ENCODE peak calls at places on chromosomes 3 and 15, in eight cellular contexts. One of them, this sample, is unnamed.

GRCh38 chr3:94862703-94863102 is 799.8 kb downstream of the NSUN3 start:
- DNase-seq in GM23338: peak; percentile 63
- DNase-seq in hepatocyte: peak; percentile 54
- DNase-seq in PC-3: peak; percentile 59
- DNase-seq in neural progenitor cell: peak; percentile 47
- DNase-seq in HCT116: no peak
- DNase-seq in GM23248: peak; percentile 16
- DNase-seq in MM.1S: peak; percentile 64
- DNase-seq in this sample: peak; percentile 27

GRCh38 chr3:49805884-49806701 is 3.0 kb downstream of the INKA1 start:
- DNase-seq in hepatocyte: peak; percentile 82
- DNase-seq in neural progenitor cell: no peak
- DNase-seq in HCT116: no peak
- DNase-seq in PC-3: no peak
- DNase-seq in GM23248: no peak
- DNase-seq in GM23338: peak; percentile 83
- DNase-seq in MM.1S: no peak
- DNase-seq in this sample: peak; percentile 67

GRCh38 chr15:45157056-45157455 is 27.3 kb downstream of the DUOX1 start:
- DNase-seq in PC-3: no peak
- DNase-seq in hepatocyte: no peak
- DNase-seq in MM.1S: no peak
- DNase-seq in GM23248: peak; percentile 96
- DNase-seq in GM23338: no peak
- DNase-seq in HCT116: no peak
- DNase-seq in neural progenitor cell: no peak
- DNase-seq in this sample: no peak

GRCh38 chr3:146469206-146470017 is at the start of gene PLSCR2:
- DNase-seq in HCT116: no peak
- DNase-seq in GM23248: peak; percentile 30
- DNase-seq in PC-3: peak; percentile 69
- DNase-seq in hepatocyte: peak; percentile 74
- DNase-seq in GM23338: peak; percentile 91
- DNase-seq in neural progenitor cell: peak; percentile 27
- DNase-seq in MM.1S: peak; percentile 72
- DNase-seq in this sample: peak; percentile 40

GRCh38 chr3:58388550-58389061 is 45.0 kb downstream of the PDHB start:
- DNase-seq in hepatocyte: peak; percentile 44
- DNase-seq in GM23248: peak; percentile 84
- DNase-seq in GM23338: peak; percentile 34
- DNase-seq in neural progenitor cell: peak; percentile 26
- DNase-seq in HCT116: no peak
- DNase-seq in PC-3: peak; percentile 79
- DNase-seq in MM.1S: no peak
- DNase-seq in this sample: peak; percentile 47

GRCh38 chr3:13608969-13609725 is 60.2 kb downstream of the FBLN2 start:
- DNase-seq in neural progenitor cell: no peak
- DNase-seq in PC-3: no peak
- DNase-seq in hepatocyte: no peak
- DNase-seq in MM.1S: no peak
- DNase-seq in GM23338: no peak
- DNase-seq in HCT116: no peak
- DNase-seq in GM23248: no peak
- DNase-seq in this sample: no peak

GRCh38 chr3:16060945-16061344 is 113.5 kb upstream of the GALNT15 start:
- DNase-seq in HCT116: no peak
- DNase-seq in MM.1S: no peak
- DNase-seq in hepatocyte: peak; percentile 35
- DNase-seq in GM23248: peak; percentile 96
- DNase-seq in GM23338: no peak
- DNase-seq in PC-3: peak; percentile 69
- DNase-seq in neural progenitor cell: no peak
- DNase-seq in this sample: no peak

GRCh38 chr15:85890620-85890980 is 95.9 kb upstream of the KLHL25 start:
- DNase-seq in PC-3: no peak
- DNase-seq in HCT116: no peak
- DNase-seq in MM.1S: no peak
- DNase-seq in hepatocyte: no peak
- DNase-seq in neural progenitor cell: no peak
- DNase-seq in GM23338: no peak
- DNase-seq in GM23248: no peak
- DNase-seq in this sample: no peak

GRCh38 chr15:60214201-60214600 is 183.6 kb downstream of the ANXA2 start:
- DNase-seq in HCT116: no peak
- DNase-seq in neural progenitor cell: no peak
- DNase-seq in hepatocyte: no peak
- DNase-seq in MM.1S: no peak
- DNase-seq in GM23248: no peak
- DNase-seq in PC-3: no peak
- DNase-seq in GM23338: no peak
- DNase-seq in this sample: no peak

GRCh38 chr3:139824864-139825263 is 110.1 kb upstream of the CLSTN2 start:
- DNase-seq in GM23248: no peak
- DNase-seq in PC-3: no peak
- DNase-seq in neural progenitor cell: no peak
- DNase-seq in HCT116: no peak
- DNase-seq in hepatocyte: no peak
- DNase-seq in GM23338: no peak
- DNase-seq in MM.1S: no peak
- DNase-seq in this sample: no peak

GRCh38 chr15:68844856-68845550 is 24.3 kb upstream of the ANP32A start:
- DNase-seq in neural progenitor cell: no peak
- DNase-seq in GM23338: no peak
- DNase-seq in MM.1S: peak; percentile 58
- DNase-seq in GM23248: no peak
- DNase-seq in HCT116: no peak
- DNase-seq in hepatocyte: no peak
- DNase-seq in PC-3: no peak
- DNase-seq in this sample: no peak

GRCh38 chr3:155701882-155702465 is 42.9 kb downstream of the PLCH1 start:
- DNase-seq in GM23338: peak; percentile 90
- DNase-seq in MM.1S: peak; percentile 79
- DNase-seq in hepatocyte: peak; percentile 84
- DNase-seq in GM23248: peak; percentile 76
- DNase-seq in neural progenitor cell: peak; percentile 82
- DNase-seq in HCT116: peak; percentile 31
- DNase-seq in PC-3: peak; percentile 90
- DNase-seq in this sample: peak; percentile 43

GRCh38 chr3:62718515-62719320 is 156.5 kb downstream of the CADPS start:
- DNase-seq in PC-3: no peak
- DNase-seq in neural progenitor cell: no peak
- DNase-seq in GM23248: peak; percentile 67
- DNase-seq in MM.1S: no peak
- DNase-seq in GM23338: no peak
- DNase-seq in hepatocyte: no peak
- DNase-seq in HCT116: no peak
- DNase-seq in this sample: no peak

GRCh38 chr3:153245661-153246060 is 83.6 kb downstream of the RAP2B start:
- DNase-seq in PC-3: no peak
- DNase-seq in GM23248: peak; percentile 41
- DNase-seq in hepatocyte: no peak
- DNase-seq in neural progenitor cell: no peak
- DNase-seq in MM.1S: no peak
- DNase-seq in GM23338: no peak
- DNase-seq in HCT116: no peak
- DNase-seq in this sample: no peak

GRCh38 chr15:70264014-70264492 is 166.3 kb upstream of the TLE3 start:
- DNase-seq in GM23248: peak; percentile 57
- DNase-seq in PC-3: no peak
- DNase-seq in GM23338: peak; percentile 29
- DNase-seq in neural progenitor cell: peak; percentile 68
- DNase-seq in HCT116: no peak
- DNase-seq in MM.1S: no peak
- DNase-seq in hepatocyte: no peak
- DNase-seq in this sample: peak; percentile 78

GRCh38 chr3:35777563-35777962 is 138.2 kb downstream of the ARPP21 start:
- DNase-seq in GM23338: no peak
- DNase-seq in neural progenitor cell: no peak
- DNase-seq in GM23248: no peak
- DNase-seq in MM.1S: no peak
- DNase-seq in HCT116: no peak
- DNase-seq in hepatocyte: no peak
- DNase-seq in PC-3: no peak
- DNase-seq in this sample: no peak

GRCh38 chr3:101873619-101874018 is 24.3 kb downstream of the NFKBIZ start:
- DNase-seq in GM23248: peak; percentile 53
- DNase-seq in GM23338: no peak
- DNase-seq in HCT116: no peak
- DNase-seq in hepatocyte: no peak
- DNase-seq in MM.1S: no peak
- DNase-seq in neural progenitor cell: no peak
- DNase-seq in PC-3: peak; percentile 75
- DNase-seq in this sample: no peak

GRCh38 chr15:78987891-78988360 is 43.1 kb upstream of the CTSH start:
- DNase-seq in HCT116: no peak
- DNase-seq in GM23338: no peak
- DNase-seq in PC-3: no peak
- DNase-seq in MM.1S: no peak
- DNase-seq in hepatocyte: no peak
- DNase-seq in neural progenitor cell: no peak
- DNase-seq in GM23248: peak; percentile 24
- DNase-seq in this sample: no peak

DNA sequence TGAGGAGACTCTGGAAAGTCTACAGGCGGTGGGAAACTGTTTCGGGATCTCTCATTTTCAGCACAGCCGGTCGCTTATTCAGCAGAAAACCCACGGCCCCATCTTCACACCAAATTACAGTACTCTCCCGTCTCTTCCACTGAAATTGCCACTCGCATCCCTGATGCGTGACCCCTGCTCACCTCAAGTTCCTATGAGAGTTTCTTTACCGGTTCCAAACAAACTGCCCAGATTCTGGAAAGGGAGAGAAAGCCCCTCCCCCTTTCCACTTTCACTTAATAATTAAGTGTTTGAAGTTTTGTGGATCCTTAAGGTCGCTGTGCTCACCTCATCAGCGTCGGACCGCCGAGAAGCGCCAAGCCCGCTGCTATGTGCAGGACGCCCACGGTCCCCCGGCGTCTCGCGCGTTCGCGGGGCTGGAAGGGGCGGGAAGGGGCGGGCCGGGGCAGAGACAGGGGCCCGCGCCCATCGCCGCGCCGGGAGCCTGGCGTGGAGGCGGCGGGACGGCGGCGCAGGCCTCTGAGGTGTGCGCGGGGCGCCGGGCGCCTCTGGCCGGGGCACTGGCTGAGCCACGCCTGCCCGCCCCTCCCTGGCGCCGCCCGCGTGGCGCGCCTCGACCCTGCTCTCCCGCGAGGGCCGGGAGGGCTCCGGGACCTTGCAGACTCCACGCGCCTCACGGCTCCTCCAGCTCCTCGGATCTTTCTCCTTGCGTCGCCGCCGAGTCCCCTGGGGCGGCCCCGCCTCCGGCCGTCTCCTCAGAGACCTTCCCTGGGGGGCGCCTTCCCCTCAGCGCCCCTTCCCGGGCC is at the start of gene GPR156:
- DNase-seq in HCT116: no peak
- DNase-seq in MM.1S: no peak
- DNase-seq in PC-3: peak; percentile 54
- DNase-seq in neural progenitor cell: peak; percentile 56
- DNase-seq in hepatocyte: peak; percentile 48
- DNase-seq in GM23338: peak; percentile 64
- DNase-seq in GM23248: peak; percentile 60
- DNase-seq in this sample: peak; percentile 84
- TF ChIP-seq EZH2phosphoT487 in HCT116: no peak
- TF ChIP-seq EZH2phosphoT487 in MM.1S: no peak
- TF ChIP-seq EZH2phosphoT487 in PC-3: no peak
- TF ChIP-seq EZH2phosphoT487 in neural progenitor cell: peak; percentile 27
- TF ChIP-seq EZH2phosphoT487 in hepatocyte: no peak
- TF ChIP-seq EZH2phosphoT487 in GM23338: no peak
- TF ChIP-seq EZH2phosphoT487 in GM23248: no peak
- TF ChIP-seq EZH2phosphoT487 in this sample: no peak

DNA sequence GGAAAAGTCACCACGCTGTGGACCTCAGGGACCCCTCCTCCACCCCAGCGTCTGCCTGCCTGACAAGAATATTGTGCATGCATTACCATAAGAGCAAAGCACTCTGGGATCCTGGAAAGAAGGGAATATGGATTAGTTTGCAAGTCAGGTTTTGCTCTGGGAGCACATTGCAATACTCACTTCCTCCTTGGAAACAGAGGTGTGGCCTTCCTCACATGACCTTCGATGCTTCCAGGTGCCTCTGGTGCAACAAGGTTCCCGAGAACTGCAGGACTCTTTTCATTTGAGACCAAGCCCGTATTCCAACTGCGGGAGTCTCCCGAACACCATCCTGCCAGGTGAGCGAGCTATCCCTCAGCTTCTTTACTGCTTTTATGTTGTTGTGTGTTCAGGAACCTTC is 76.3 kb upstream of the BLM start:
- DNase-seq in neural progenitor cell: no peak
- DNase-seq in HCT116: no peak
- DNase-seq in hepatocyte: no peak
- DNase-seq in GM23338: no peak
- DNase-seq in PC-3: no peak
- DNase-seq in MM.1S: no peak
- DNase-seq in GM23248: no peak
- DNase-seq in this sample: no peak
- TF ChIP-seq EZH2phosphoT487 in neural progenitor cell: no peak
- TF ChIP-seq EZH2phosphoT487 in HCT116: no peak
- TF ChIP-seq EZH2phosphoT487 in hepatocyte: no peak
- TF ChIP-seq EZH2phosphoT487 in GM23338: no peak
- TF ChIP-seq EZH2phosphoT487 in PC-3: no peak
- TF ChIP-seq EZH2phosphoT487 in MM.1S: no peak
- TF ChIP-seq EZH2phosphoT487 in GM23248: no peak
- TF ChIP-seq EZH2phosphoT487 in this sample: no peak

GRCh38 chr3:30549600-30549999 is 56.8 kb upstream of the TGFBR2 start:
- DNase-seq in HCT116: no peak
- DNase-seq in hepatocyte: no peak
- DNase-seq in MM.1S: no peak
- DNase-seq in neural progenitor cell: peak; percentile 82
- DNase-seq in GM23338: peak; percentile 74
- DNase-seq in GM23248: no peak
- DNase-seq in PC-3: no peak
- DNase-seq in this sample: no peak
- TF ChIP-seq EZH2phosphoT487 in HCT116: no peak
- TF ChIP-seq EZH2phosphoT487 in hepatocyte: no peak
- TF ChIP-seq EZH2phosphoT487 in MM.1S: no peak
- TF ChIP-seq EZH2phosphoT487 in neural progenitor cell: peak; percentile 99
- TF ChIP-seq EZH2phosphoT487 in GM23338: no peak
- TF ChIP-seq EZH2phosphoT487 in GM23248: no peak
- TF ChIP-seq EZH2phosphoT487 in PC-3: no peak
- TF ChIP-seq EZH2phosphoT487 in this sample: no peak

DNA sequence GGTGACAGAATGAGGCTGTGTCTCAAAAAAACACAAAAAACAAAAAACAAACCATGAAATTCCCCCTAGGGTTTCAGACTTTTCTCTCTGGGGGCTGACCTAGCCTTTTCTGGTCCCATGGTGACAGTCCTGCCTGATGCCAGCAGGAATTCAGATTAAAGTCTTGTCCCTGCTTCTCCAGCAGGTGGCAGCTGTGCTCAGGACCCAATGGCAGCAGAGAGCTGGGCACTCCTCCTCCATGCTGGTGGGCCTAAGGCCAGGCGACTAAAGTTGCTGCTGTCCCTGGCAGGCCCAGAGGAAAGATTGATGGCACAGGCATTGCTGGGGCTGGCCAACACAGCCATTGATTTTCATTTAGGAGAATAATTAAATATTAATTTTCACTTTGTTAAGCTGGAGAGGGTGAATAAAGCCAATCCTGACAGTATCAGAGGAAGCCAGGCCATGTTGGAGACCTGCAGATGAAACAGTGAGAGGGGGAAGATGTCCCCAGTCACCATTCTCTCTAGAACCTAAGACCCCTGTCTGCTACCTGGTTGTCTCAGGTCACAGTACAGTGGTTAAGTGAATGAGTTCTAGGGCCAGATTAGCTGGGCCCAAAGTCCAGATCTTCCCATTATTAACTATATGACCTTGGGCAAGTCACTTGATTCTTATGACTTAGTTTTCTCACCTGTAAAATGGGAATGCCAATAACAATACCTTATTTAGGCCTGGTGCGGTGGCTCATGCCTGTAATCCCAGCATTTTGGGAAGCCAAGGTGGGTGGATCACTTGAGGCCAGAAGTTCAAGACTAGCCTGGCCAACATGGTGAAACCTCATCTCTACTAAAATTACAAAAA is 7.1 kb downstream of the CELF6 start:
- DNase-seq in GM23338: peak; percentile 88
- DNase-seq in MM.1S: peak; percentile 61
- DNase-seq in neural progenitor cell: peak; percentile 82
- DNase-seq in HCT116: peak; percentile 63
- DNase-seq in hepatocyte: peak; percentile 74
- DNase-seq in PC-3: peak; percentile 72
- DNase-seq in GM23248: peak; percentile 85
- DNase-seq in this sample: peak; percentile 81
- TF ChIP-seq EZH2phosphoT487 in GM23338: no peak
- TF ChIP-seq EZH2phosphoT487 in MM.1S: no peak
- TF ChIP-seq EZH2phosphoT487 in neural progenitor cell: no peak
- TF ChIP-seq EZH2phosphoT487 in HCT116: no peak
- TF ChIP-seq EZH2phosphoT487 in hepatocyte: no peak
- TF ChIP-seq EZH2phosphoT487 in PC-3: no peak
- TF ChIP-seq EZH2phosphoT487 in GM23248: no peak
- TF ChIP-seq EZH2phosphoT487 in this sample: no peak

This sample was measured in SK-N-SH.